ENCODE peak calls at places on chromosomes 13 and 19, in six cellular contexts. One of them, this sample, is unnamed.

GRCh38 chr19:1513492-1514294 is 874 bp upstream of the ADAMTSL5 start:
- DNase-seq in H1: peak
- DNase-seq in H9: peak
- DNase-seq in neuronal stem cell: no peak
- DNase-seq in IMR-90: peak
- DNase-seq in trophoblast cell: peak
- DNase-seq in this sample: peak

GRCh38 chr13:52849727-52850395 is 1.4 kb upstream of the PCDH8 start:
- DNase-seq in H1: peak
- DNase-seq in H9: peak
- DNase-seq in neuronal stem cell: no peak
- DNase-seq in IMR-90: no peak
- DNase-seq in trophoblast cell: no peak
- DNase-seq in this sample: no peak

GRCh38 chr13:19153782-19154450 is 27.7 kb downstream of the TUBA3C start:
- DNase-seq in H1: no peak
- DNase-seq in H9: no peak
- DNase-seq in neuronal stem cell: no peak
- DNase-seq in IMR-90: no peak
- DNase-seq in trophoblast cell: peak
- DNase-seq in this sample: no peak

GRCh38 chr13:27082325-27082724 is 89.3 kb downstream of the USP12 start:
- DNase-seq in H1: no peak
- DNase-seq in H9: no peak
- DNase-seq in neuronal stem cell: no peak
- DNase-seq in IMR-90: no peak
- DNase-seq in trophoblast cell: no peak
- DNase-seq in this sample: no peak

GRCh38 chr19:55702131-55702627 is 27.2 kb downstream of the EPN1 start:
- DNase-seq in H1: no peak
- DNase-seq in H9: no peak
- DNase-seq in neuronal stem cell: no peak
- DNase-seq in IMR-90: no peak
- DNase-seq in trophoblast cell: no peak
- DNase-seq in this sample: no peak

GRCh38 chr19:7863157-7863970 is 10.8 kb downstream of the PRR36 start:
- DNase-seq in H1: peak
- DNase-seq in H9: peak
- DNase-seq in neuronal stem cell: no peak
- DNase-seq in IMR-90: no peak
- DNase-seq in trophoblast cell: no peak
- DNase-seq in this sample: no peak

GRCh38 chr13:33832872-33833271 is 14.9 kb downstream of the RFC3 start:
- DNase-seq in H1: no peak
- DNase-seq in H9: no peak
- DNase-seq in neuronal stem cell: no peak
- DNase-seq in IMR-90: no peak
- DNase-seq in trophoblast cell: no peak
- DNase-seq in this sample: no peak

GRCh38 chr19:45972081-45972943 is 1.4 kb downstream of the NOVA2 start:
- DNase-seq in H1: peak
- DNase-seq in H9: no peak
- DNase-seq in neuronal stem cell: no peak
- DNase-seq in IMR-90: no peak
- DNase-seq in trophoblast cell: no peak
- DNase-seq in this sample: no peak

GRCh38 chr19:51016798-51017683 is 2.5 kb downstream of the KLK10 start:
- DNase-seq in H1: peak
- DNase-seq in H9: peak
- DNase-seq in neuronal stem cell: peak
- DNase-seq in IMR-90: peak
- DNase-seq in trophoblast cell: peak
- DNase-seq in this sample: peak

GRCh38 chr19:43789029-43789428 is 8.3 kb upstream of the KCNN4 start:
- DNase-seq in H1: no peak
- DNase-seq in H9: no peak
- DNase-seq in neuronal stem cell: peak
- DNase-seq in IMR-90: peak
- DNase-seq in trophoblast cell: peak
- DNase-seq in this sample: peak

GRCh38 chr13:99566125-99567083 is 65.1 kb downstream of the TM9SF2 start:
- DNase-seq in H1: no peak
- DNase-seq in H9: no peak
- DNase-seq in neuronal stem cell: no peak
- DNase-seq in IMR-90: no peak
- DNase-seq in trophoblast cell: peak
- DNase-seq in this sample: no peak

GRCh38 chr13:49791753-49792549 is 531 bp downstream of the KPNA3 start:
- DNase-seq in H1: peak
- DNase-seq in H9: peak
- DNase-seq in neuronal stem cell: peak
- DNase-seq in IMR-90: peak
- DNase-seq in trophoblast cell: peak
- DNase-seq in this sample: peak

GRCh38 chr13:100495455-100495854 is 93.1 kb downstream of the GGACT start:
- DNase-seq in H1: no peak
- DNase-seq in H9: no peak
- DNase-seq in neuronal stem cell: no peak
- DNase-seq in IMR-90: no peak
- DNase-seq in trophoblast cell: no peak
- DNase-seq in this sample: no peak

GRCh38 chr13:112714772-112715569 is 25.1 kb downstream of the ATP11A start:
- DNase-seq in H1: no peak
- DNase-seq in H9: no peak
- DNase-seq in neuronal stem cell: no peak
- DNase-seq in IMR-90: no peak
- DNase-seq in trophoblast cell: no peak
- DNase-seq in this sample: no peak

GRCh38 chr19:48230555-48231129 is 25.1 kb downstream of the CARD8 start:
- DNase-seq in H1: no peak
- DNase-seq in H9: no peak
- DNase-seq in neuronal stem cell: no peak
- DNase-seq in IMR-90: no peak
- DNase-seq in trophoblast cell: no peak
- DNase-seq in this sample: no peak

GRCh38 chr19:39038098-39038497 is 5.7 kb upstream of the FBXO27 start:
- DNase-seq in H1: peak
- DNase-seq in H9: peak
- DNase-seq in neuronal stem cell: peak
- DNase-seq in IMR-90: peak
- DNase-seq in trophoblast cell: peak
- DNase-seq in this sample: peak

GRCh38 chr19:50427997-50428425 is 4.7 kb upstream of the MYBPC2 start:
- DNase-seq in H1: peak
- DNase-seq in H9: peak
- DNase-seq in neuronal stem cell: no peak
- DNase-seq in IMR-90: peak
- DNase-seq in trophoblast cell: peak
- DNase-seq in this sample: peak

GRCh38 chr13:74710006-74710405 is 575.8 kb upstream of the KLF12 start:
- DNase-seq in H1: no peak
- DNase-seq in H9: no peak
- DNase-seq in neuronal stem cell: no peak
- DNase-seq in IMR-90: peak
- DNase-seq in trophoblast cell: no peak
- DNase-seq in this sample: no peak

GRCh38 chr19:40797166-40797962 is 1.6 kb upstream of the EGLN2 start:
- DNase-seq in H1: no peak
- DNase-seq in H9: no peak
- DNase-seq in neuronal stem cell: no peak
- DNase-seq in IMR-90: no peak
- DNase-seq in trophoblast cell: peak
- DNase-seq in this sample: no peak

GRCh38 chr19:30221176-30221575 is 151.0 kb upstream of the ZNF536 start:
- DNase-seq in H1: no peak
- DNase-seq in H9: no peak
- DNase-seq in neuronal stem cell: no peak
- DNase-seq in IMR-90: no peak
- DNase-seq in trophoblast cell: no peak
- DNase-seq in this sample: no peak
- H3K14ac ChIP-seq in H1: no peak
- H3K14ac ChIP-seq in H9: no peak
- H3K14ac ChIP-seq in neuronal stem cell: no peak
- H3K14ac ChIP-seq in IMR-90: no peak
- H3K14ac ChIP-seq in trophoblast cell: no peak
- H3K14ac ChIP-seq in this sample: no peak

GRCh38 chr13:22883262-22883840 is 297.4 kb upstream of the SGCG start:
- DNase-seq in H1: no peak
- DNase-seq in H9: no peak
- DNase-seq in neuronal stem cell: no peak
- DNase-seq in IMR-90: no peak
- DNase-seq in trophoblast cell: no peak
- DNase-seq in this sample: no peak
- H3K14ac ChIP-seq in H1: no peak
- H3K14ac ChIP-seq in H9: no peak
- H3K14ac ChIP-seq in neuronal stem cell: no peak
- H3K14ac ChIP-seq in IMR-90: no peak
- H3K14ac ChIP-seq in trophoblast cell: no peak
- H3K14ac ChIP-seq in this sample: no peak

DNA sequence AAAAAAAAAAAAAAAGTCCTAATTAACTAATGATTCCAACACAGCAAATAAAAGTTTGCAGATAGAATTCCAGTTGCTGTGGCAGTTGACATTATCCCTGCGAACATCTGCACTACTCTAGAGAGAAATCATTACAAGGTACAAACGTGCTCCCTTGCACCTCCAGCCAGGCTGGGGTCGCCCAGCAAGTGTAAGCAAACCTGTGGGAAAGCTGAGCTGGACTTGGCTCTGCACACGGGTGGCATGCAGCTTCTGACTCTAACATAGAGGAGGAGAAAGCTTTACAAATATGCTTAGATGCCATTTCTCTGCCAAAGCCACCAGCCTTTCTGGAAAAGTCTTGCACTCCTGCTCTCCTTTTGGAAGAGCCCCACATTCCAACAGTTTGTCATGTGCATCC is 103.3 kb downstream of the CRYL1 start:
- DNase-seq in H1: no peak
- DNase-seq in H9: no peak
- DNase-seq in neuronal stem cell: no peak
- DNase-seq in IMR-90: no peak
- DNase-seq in trophoblast cell: no peak
- DNase-seq in this sample: no peak
- H3K14ac ChIP-seq in H1: no peak
- H3K14ac ChIP-seq in H9: no peak
- H3K14ac ChIP-seq in neuronal stem cell: no peak
- H3K14ac ChIP-seq in IMR-90: no peak
- H3K14ac ChIP-seq in trophoblast cell: no peak
- H3K14ac ChIP-seq in this sample: no peak

DNA sequence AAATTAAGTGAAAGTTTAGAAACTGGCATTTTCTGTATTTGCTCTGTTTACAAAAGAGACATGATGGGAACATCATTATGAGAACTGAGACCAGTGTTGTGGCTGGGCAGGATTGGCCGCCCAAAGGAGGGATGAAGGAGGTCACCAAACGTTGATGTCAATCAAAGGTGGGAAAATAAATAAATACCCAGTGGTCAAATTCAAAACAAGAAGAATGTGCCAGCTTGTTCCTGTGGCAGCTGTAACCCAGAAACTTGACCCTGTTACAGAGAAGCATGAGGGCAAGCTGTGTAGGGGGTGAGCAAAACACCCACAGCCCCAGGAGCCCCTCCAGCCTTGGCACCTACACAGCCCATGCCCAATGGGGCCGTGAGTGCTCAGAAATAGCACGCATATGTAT is 162.1 kb downstream of the ABCC4 start:
- DNase-seq in H1: no peak
- DNase-seq in H9: no peak
- DNase-seq in neuronal stem cell: no peak
- DNase-seq in IMR-90: no peak
- DNase-seq in trophoblast cell: no peak
- DNase-seq in this sample: no peak
- H3K14ac ChIP-seq in H1: no peak
- H3K14ac ChIP-seq in H9: no peak
- H3K14ac ChIP-seq in neuronal stem cell: no peak
- H3K14ac ChIP-seq in IMR-90: no peak
- H3K14ac ChIP-seq in trophoblast cell: no peak
- H3K14ac ChIP-seq in this sample: no peak

DNA sequence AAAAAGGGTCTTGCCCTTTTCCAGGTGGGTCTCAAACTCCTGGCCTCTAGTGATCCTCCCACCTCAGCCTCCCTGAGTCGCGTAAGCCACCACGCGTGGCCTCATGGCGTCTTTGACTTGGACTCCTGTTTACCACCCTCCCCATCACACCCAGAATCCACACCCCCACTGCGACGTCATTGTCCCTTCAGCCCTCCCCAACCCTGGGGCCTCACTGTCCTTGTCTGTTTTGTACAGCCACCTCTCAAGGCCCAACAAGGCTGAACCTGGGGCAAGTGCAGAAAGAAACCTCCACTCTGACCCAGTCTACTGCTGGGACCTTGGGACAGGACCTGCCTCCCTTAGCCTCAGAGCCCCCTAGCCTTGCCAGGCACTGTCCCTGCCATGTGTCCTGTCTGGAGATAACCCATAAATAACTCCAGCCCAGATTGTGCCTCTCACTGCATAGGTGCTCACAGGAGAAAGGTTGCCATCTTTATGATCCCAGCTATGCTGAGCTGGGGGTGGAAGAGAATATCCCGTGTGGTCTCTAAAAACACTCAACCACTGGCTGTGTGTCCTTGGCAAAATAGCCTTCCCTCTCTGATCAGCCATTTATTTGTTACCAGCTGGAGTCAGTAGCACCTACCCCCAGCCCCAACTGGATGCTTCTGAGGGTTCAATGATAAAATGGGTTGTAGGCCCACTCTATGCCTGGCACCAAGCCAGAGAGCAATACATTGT is 1.8 kb upstream of the IFI30 start:
- DNase-seq in H1: no peak
- DNase-seq in H9: no peak
- DNase-seq in neuronal stem cell: no peak
- DNase-seq in IMR-90: no peak
- DNase-seq in trophoblast cell: no peak
- DNase-seq in this sample: no peak
- H3K14ac ChIP-seq in H1: no peak
- H3K14ac ChIP-seq in H9: no peak
- H3K14ac ChIP-seq in neuronal stem cell: no peak
- H3K14ac ChIP-seq in IMR-90: no peak
- H3K14ac ChIP-seq in trophoblast cell: no peak
- H3K14ac ChIP-seq in this sample: no peak

GRCh38 chr19:34431681-34432402 is 3.7 kb downstream of the UBA2 start:
- DNase-seq in H1: no peak
- DNase-seq in H9: no peak
- DNase-seq in neuronal stem cell: no peak
- DNase-seq in IMR-90: peak
- DNase-seq in trophoblast cell: peak
- DNase-seq in this sample: peak

GRCh38 chr19:34429553-34429952 is 1.4 kb downstream of the UBA2 start:
- DNase-seq in H1: no peak
- DNase-seq in H9: no peak
- DNase-seq in neuronal stem cell: no peak
- DNase-seq in IMR-90: no peak
- DNase-seq in trophoblast cell: no peak
- DNase-seq in this sample: no peak

GRCh38 chr19:34430738-34431625 is 2.8 kb downstream of the UBA2 start:
- DNase-seq in H1: no peak
- DNase-seq in H9: no peak
- DNase-seq in neuronal stem cell: peak
- DNase-seq in IMR-90: peak
- DNase-seq in trophoblast cell: peak
- DNase-seq in this sample: peak

GRCh38 chr19:34436716-34437115 is 8.5 kb downstream of the UBA2 start:
- DNase-seq in H1: no peak
- DNase-seq in H9: no peak
- DNase-seq in neuronal stem cell: no peak
- DNase-seq in IMR-90: no peak
- DNase-seq in trophoblast cell: no peak
- DNase-seq in this sample: no peak

GRCh38 chr19:34432797-34433196 is 4.6 kb downstream of the UBA2 start:
- DNase-seq in H1: no peak
- DNase-seq in H9: no peak
- DNase-seq in neuronal stem cell: no peak
- DNase-seq in IMR-90: no peak
- DNase-seq in trophoblast cell: no peak
- DNase-seq in this sample: peak
- H3K14ac ChIP-seq in H1: no peak
- H3K14ac ChIP-seq in H9: no peak
- H3K14ac ChIP-seq in neuronal stem cell: no peak
- H3K14ac ChIP-seq in IMR-90: no peak
- H3K14ac ChIP-seq in trophoblast cell: no peak
- H3K14ac ChIP-seq in this sample: no peak